ENCODE peak calls at places on chromosomes 3 and 15, in four cellular contexts. I, C, W and K are unnamed samples.
A peak's percentile ranks its signal among the peaks of the same experiment; 100 is the strongest.

GRCh38 chr3:182959474-182960350 is 20.6 kb downstream of the DCUN1D1 start:
- DNase-seq in I (no peak), C (no peak), W (no peak), K (no peak)

GRCh38 chr15:40217166-40217785 is 21.6 kb upstream of the PAK6 start:
- DNase-seq in I (peak; percentile 38), C (peak; percentile 64), W (peak; percentile 48), K (no peak)

GRCh38 chr3:46508850-46509591 is 11.2 kb downstream of the RTP3 start:
- DNase-seq in I (no peak), C (no peak), W (no peak), K (no peak)

GRCh38 chr3:17795733-17796132 is 53.3 kb upstream of the TBC1D5 start:
- DNase-seq in I (no peak), C (no peak), W (peak; percentile 46), K (no peak)

GRCh38 chr3:32575451-32575850 is 4.8 kb upstream of the DYNC1LI1 start:
- DNase-seq in I (no peak), C (no peak), W (no peak), K (no peak)

GRCh38 chr15:69852482-69853275 is 245.0 kb downstream of the TLE3 start:
- DNase-seq in I (no peak), C (no peak), W (no peak), K (no peak)

GRCh38 chr3:16227566-16227965 is 37.2 kb downstream of the DPH3 start:
- DNase-seq in I (no peak), C (no peak), W (no peak), K (no peak)

GRCh38 chr3:31472479-31473390 is 60.0 kb upstream of the STT3B start:
- DNase-seq in I (no peak), C (no peak), W (peak; percentile 77), K (no peak)

GRCh38 chr15:60417112-60417511 is 19.3 kb upstream of the ANXA2 start:
- DNase-seq in I (no peak), C (no peak), W (no peak), K (no peak)

GRCh38 chr15:60416519-60416918 is 18.7 kb upstream of the ANXA2 start:
- DNase-seq in I (no peak), C (no peak), W (no peak), K (no peak)

GRCh38 chr15:60412807-60413597 is 15.2 kb upstream of the ANXA2 start:
- DNase-seq in I (no peak), C (no peak), W (no peak), K (no peak)

GRCh38 chr15:60412026-60412425 is 14.2 kb upstream of the ANXA2 start:
- DNase-seq in I (no peak), C (no peak), W (no peak), K (no peak)

GRCh38 chr15:60414016-60414682 is 16.4 kb upstream of the ANXA2 start:
- DNase-seq in I (no peak), C (no peak), W (peak; percentile 82), K (no peak)
- H3K27ac ChIP-seq in I (no peak overlapping the region), C (no peak overlapping the region), W (peak overlapping the region; percentile 49), K (peak overlapping the region; percentile 69)

DNA sequence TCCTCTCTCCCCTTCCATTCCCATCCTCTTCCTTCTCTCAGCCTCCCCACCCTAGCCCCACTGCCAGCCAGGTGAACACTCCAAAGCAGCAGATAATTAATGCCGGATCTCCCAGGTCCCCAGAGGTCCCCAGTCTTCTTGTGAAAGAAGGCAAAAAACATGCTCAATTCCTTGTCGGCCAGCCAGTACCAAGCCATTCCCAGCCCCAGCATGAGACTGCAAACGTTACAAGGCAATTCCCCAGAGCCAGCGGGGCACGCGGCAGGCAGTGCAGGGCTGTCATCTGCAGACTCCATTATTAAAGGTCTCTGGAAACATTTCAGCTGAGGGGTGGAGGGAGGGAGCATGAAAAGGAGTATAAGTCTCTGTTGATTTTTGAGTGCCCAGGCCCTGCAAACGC is 117.8 kb downstream of the XXYLT1 start:
- DNase-seq in I (no peak), C (no peak), W (no peak), K (no peak)
- H3K4me1 ChIP-seq in I (peaks cover 13% of the 10 kb centered on the region), C (peaks cover 13% of the 10 kb centered on the region), W (peaks cover 7% of the 10 kb centered on the region), K (peaks cover 30% of the 10 kb centered on the region)

GRCh38 chr15:39095218-39095879 is 485.5 kb upstream of the THBS1 start:
- DNase-seq in I (no peak), C (no peak), W (no peak), K (no peak)

GRCh38 chr15:39096608-39097007 is 484.3 kb upstream of the THBS1 start:
- DNase-seq in I (no peak), C (no peak), W (no peak), K (no peak)

GRCh38 chr15:39100106-39100505 is 480.8 kb upstream of the THBS1 start:
- DNase-seq in I (no peak), C (no peak), W (no peak), K (no peak)

GRCh38 chr15:39102431-39102830 is 478.4 kb upstream of the THBS1 start:
- DNase-seq in I (no peak), C (no peak), W (no peak), K (no peak)

DNA sequence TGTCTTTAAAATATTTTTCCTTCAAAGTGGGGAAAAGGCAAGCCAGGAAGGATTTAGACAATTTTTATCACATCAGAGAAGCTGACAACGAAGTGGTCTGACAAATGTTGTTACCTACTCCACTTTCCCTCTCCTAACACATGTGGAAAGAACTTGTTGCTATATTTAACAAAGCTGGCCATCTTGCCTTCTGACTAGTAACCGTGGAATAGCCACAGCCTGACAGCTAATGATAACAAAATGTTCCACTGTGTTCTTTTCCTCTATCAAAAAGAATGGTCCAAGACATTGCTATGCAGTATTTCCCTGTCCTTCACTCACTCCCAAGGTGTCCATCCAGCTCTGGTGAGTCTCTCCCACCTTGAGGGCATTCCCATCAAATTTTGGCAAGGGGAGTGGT is 481.4 kb upstream of the THBS1 start:
- DNase-seq in I (no peak), C (no peak), W (no peak), K (no peak)
- H3K27ac ChIP-seq in I (no peak overlapping the region), C (no peak overlapping the region), W (no peak overlapping the region), K (no peak overlapping the region)

GRCh38 chr3:38022887-38023709 is 6.3 kb downstream of the PLCD1 start:
- DNase-seq in I (no peak), C (no peak), W (no peak), K (no peak)
- H3K4me1 ChIP-seq in I (no peaks in the 10 kb centered on the region), C (peaks cover 34% of the 10 kb centered on the region), W (peaks cover 23% of the 10 kb centered on the region), K (peaks cover 6% of the 10 kb centered on the region)

DNA sequence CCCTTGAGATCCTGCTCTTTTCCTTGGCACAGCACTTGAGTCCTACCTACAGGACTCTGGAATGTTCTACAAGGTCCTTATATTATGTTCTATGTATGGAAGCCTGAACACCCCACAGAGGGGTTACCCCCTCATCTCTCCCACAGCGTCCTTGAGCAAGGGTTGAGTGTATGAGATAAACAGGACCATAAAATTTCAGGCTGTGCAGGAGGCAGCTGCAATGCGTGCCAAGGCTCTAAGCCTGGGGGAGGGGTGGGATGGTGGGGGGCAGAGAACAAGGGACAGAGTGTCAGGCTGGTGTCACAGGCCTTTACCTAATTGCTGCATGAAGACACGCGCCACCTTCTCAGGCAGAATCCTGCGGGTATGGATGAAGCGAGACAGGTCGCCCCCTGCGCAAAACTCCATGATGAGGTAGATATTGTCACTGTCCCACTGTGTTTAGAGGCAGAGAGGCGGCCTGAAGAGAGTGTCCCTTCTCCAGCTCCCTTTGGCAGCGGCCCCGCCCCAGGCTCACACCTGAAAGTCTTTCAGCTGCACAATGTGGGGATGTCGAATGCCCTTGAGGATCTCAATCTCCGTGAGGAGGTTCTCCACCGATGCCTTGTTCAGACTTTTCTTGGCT is 1.1 kb downstream of the ULK3 start:
- DNase-seq in I (no peak), C (no peak), W (no peak), K (peak; percentile 67)
- H3K27ac ChIP-seq in I (peak overlapping the region; percentile 92), C (peak overlapping the region; percentile 67), W (no peak overlapping the region), K (no peak overlapping the region)

GRCh38 chr3:42814914-42815507 is 5.8 kb downstream of the ACKR2 start:
- DNase-seq in I (no peak), C (no peak), W (peak; percentile 51), K (no peak)
- H3K4me1 ChIP-seq in I (no peaks in the 10 kb centered on the region), C (no peaks in the 10 kb centered on the region), W (peaks cover 17% of the 10 kb centered on the region), K (peaks cover 22% of the 10 kb centered on the region)

GRCh38 chr3:79067734-79068133 is 700.1 kb downstream of the ROBO1 start:
- DNase-seq in I (no peak), C (no peak), W (no peak), K (no peak)
- H3K27ac ChIP-seq in I (no peak overlapping the region), C (no peak overlapping the region), W (no peak overlapping the region), K (no peak overlapping the region)

GRCh38 chr15:80107204-80107603 is 45.6 kb upstream of the FAH start:
- DNase-seq in I (no peak), C (no peak), W (no peak), K (no peak)
- H3K4me1 ChIP-seq in I (no peaks in the 10 kb centered on the region), C (peaks cover 15% of the 10 kb centered on the region), W (peaks cover 25% of the 10 kb centered on the region), K (peaks cover 28% of the 10 kb centered on the region)

DNA sequence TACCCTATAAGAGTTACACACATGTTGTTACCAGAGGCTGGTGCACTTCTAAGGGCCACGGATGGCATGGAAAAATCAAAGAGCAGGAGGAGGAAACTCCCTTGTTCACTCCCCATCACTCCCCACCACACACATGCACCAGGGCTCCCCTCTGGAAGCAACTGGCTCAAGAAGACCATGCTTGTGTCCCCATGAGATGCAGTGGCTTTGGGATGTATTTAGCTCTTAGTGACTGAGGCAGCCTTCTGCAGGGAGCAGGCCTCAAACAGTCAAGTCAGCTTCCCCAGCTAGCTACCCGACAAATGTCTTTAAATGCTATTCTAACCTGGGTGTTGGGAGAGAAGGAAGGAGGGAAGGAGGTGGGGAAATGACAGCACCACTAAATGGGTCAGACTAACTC is 32.9 kb upstream of the RAD18 start:
- DNase-seq in I (no peak), C (no peak), W (no peak), K (no peak)
- H3K27ac ChIP-seq in I (no peak overlapping the region), C (no peak overlapping the region), W (no peak overlapping the region), K (no peak overlapping the region)